ENCODE peak calls at places on chromosome 21, in six cellular contexts. One of them, this sample, is unnamed.

GRCh38 chr21:18951291-18952038 is 547.9 kb upstream of the TMPRSS15 start:
- DNase-seq in NT2/D1: peak; percentile 79
- DNase-seq in AG09309: no peak
- DNase-seq in IMR-90: no peak
- DNase-seq in GM12865: peak; percentile 7
- DNase-seq in dorsolateral prefrontal cortex: no peak
- DNase-seq in this sample: peak; percentile 39

GRCh38 chr21:45351526-45352275 is 53.3 kb upstream of the COL18A1 start:
- DNase-seq in NT2/D1: no peak
- DNase-seq in AG09309: no peak
- DNase-seq in IMR-90: peak; percentile 27
- DNase-seq in GM12865: no peak
- DNase-seq in dorsolateral prefrontal cortex: no peak
- DNase-seq in this sample: no peak

GRCh38 chr21:46151261-46151988 is 4.0 kb downstream of the FTCD start:
- DNase-seq in NT2/D1: no peak
- DNase-seq in AG09309: no peak
- DNase-seq in IMR-90: no peak
- DNase-seq in GM12865: no peak
- DNase-seq in dorsolateral prefrontal cortex: peak; percentile 39
- DNase-seq in this sample: no peak

GRCh38 chr21:39164523-39164922 is 18.7 kb downstream of the PSMG1 start:
- DNase-seq in NT2/D1: no peak
- DNase-seq in AG09309: no peak
- DNase-seq in IMR-90: no peak
- DNase-seq in GM12865: no peak
- DNase-seq in dorsolateral prefrontal cortex: no peak
- DNase-seq in this sample: no peak

GRCh38 chr21:19433623-19434022 is 1030.0 kb upstream of the TMPRSS15 start:
- DNase-seq in NT2/D1: no peak
- DNase-seq in AG09309: no peak
- DNase-seq in IMR-90: no peak
- DNase-seq in GM12865: no peak
- DNase-seq in dorsolateral prefrontal cortex: no peak
- DNase-seq in this sample: no peak

GRCh38 chr21:39111928-39112327 is 71.3 kb downstream of the PSMG1 start:
- DNase-seq in NT2/D1: no peak
- DNase-seq in AG09309: no peak
- DNase-seq in IMR-90: peak; percentile 55
- DNase-seq in GM12865: no peak
- DNase-seq in dorsolateral prefrontal cortex: no peak
- DNase-seq in this sample: no peak

GRCh38 chr21:46617267-46618051 is 12.6 kb upstream of the S100B start:
- DNase-seq in NT2/D1: no peak
- DNase-seq in AG09309: no peak
- DNase-seq in IMR-90: peak; percentile 60
- DNase-seq in GM12865: no peak
- DNase-seq in dorsolateral prefrontal cortex: no peak
- DNase-seq in this sample: no peak

GRCh38 chr21:29178936-29179335 is 48.5 kb downstream of the MAP3K7CL start:
- DNase-seq in NT2/D1: no peak
- DNase-seq in AG09309: no peak
- DNase-seq in IMR-90: no peak
- DNase-seq in GM12865: no peak
- DNase-seq in dorsolateral prefrontal cortex: no peak
- DNase-seq in this sample: no peak

GRCh38 chr21:26798856-26799751 is 46.1 kb downstream of the ADAMTS1 start:
- DNase-seq in NT2/D1: no peak
- DNase-seq in AG09309: no peak
- DNase-seq in IMR-90: peak; percentile 81
- DNase-seq in GM12865: no peak
- DNase-seq in dorsolateral prefrontal cortex: no peak
- DNase-seq in this sample: no peak

GRCh38 chr21:46542588-46543092 is 62.2 kb downstream of the S100B start:
- DNase-seq in NT2/D1: no peak
- DNase-seq in AG09309: no peak
- DNase-seq in IMR-90: no peak
- DNase-seq in GM12865: no peak
- DNase-seq in dorsolateral prefrontal cortex: no peak
- DNase-seq in this sample: no peak

GRCh38 chr21:44352253-44352860 is 1.1 kb upstream of the TRPM2 start:
- DNase-seq in NT2/D1: no peak
- DNase-seq in AG09309: no peak
- DNase-seq in IMR-90: no peak
- DNase-seq in GM12865: no peak
- DNase-seq in dorsolateral prefrontal cortex: no peak
- DNase-seq in this sample: no peak

GRCh38 chr21:44349847-44350772 is 3.3 kb upstream of the TRPM2 start:
- DNase-seq in NT2/D1: no peak
- DNase-seq in AG09309: no peak
- DNase-seq in IMR-90: no peak
- DNase-seq in GM12865: no peak
- DNase-seq in dorsolateral prefrontal cortex: peak; percentile 73
- DNase-seq in this sample: no peak

GRCh38 chr21:44350773-44351481 is 2.5 kb upstream of the TRPM2 start:
- DNase-seq in NT2/D1: no peak
- DNase-seq in AG09309: no peak
- DNase-seq in IMR-90: no peak
- DNase-seq in GM12865: no peak
- DNase-seq in dorsolateral prefrontal cortex: no peak
- DNase-seq in this sample: no peak

GRCh38 chr21:44353200-44353970 is at the start of gene TRPM2:
- DNase-seq in NT2/D1: no peak
- DNase-seq in AG09309: no peak
- DNase-seq in IMR-90: no peak
- DNase-seq in GM12865: peak; percentile 76
- DNase-seq in dorsolateral prefrontal cortex: peak; percentile 73
- DNase-seq in this sample: peak; percentile 85

GRCh38 chr21:44351535-44352252 is 1.7 kb upstream of the TRPM2 start:
- DNase-seq in NT2/D1: no peak
- DNase-seq in AG09309: no peak
- DNase-seq in IMR-90: no peak
- DNase-seq in GM12865: no peak
- DNase-seq in dorsolateral prefrontal cortex: no peak
- DNase-seq in this sample: no peak
- H3K4me3 ChIP-seq in NT2/D1: no peak overlapping the region
- H3K4me3 ChIP-seq in AG09309: no peak overlapping the region
- H3K4me3 ChIP-seq in IMR-90: no peak overlapping the region
- H3K4me3 ChIP-seq in GM12865: no peak overlapping the region
- H3K4me3 ChIP-seq in dorsolateral prefrontal cortex: no peak overlapping the region
- H3K4me3 ChIP-seq in this sample: no peak overlapping the region

GRCh38 chr21:41763996-41764395 is 2.9 kb downstream of the RIPK4 start:
- DNase-seq in NT2/D1: no peak
- DNase-seq in AG09309: no peak
- DNase-seq in IMR-90: no peak
- DNase-seq in GM12865: no peak
- DNase-seq in dorsolateral prefrontal cortex: no peak
- DNase-seq in this sample: no peak
- H3K4me3 ChIP-seq in NT2/D1: no peak overlapping the region
- H3K4me3 ChIP-seq in AG09309: no peak overlapping the region
- H3K4me3 ChIP-seq in IMR-90: no peak overlapping the region
- H3K4me3 ChIP-seq in GM12865: no peak overlapping the region
- H3K4me3 ChIP-seq in dorsolateral prefrontal cortex: no peak overlapping the region
- H3K4me3 ChIP-seq in this sample: no peak overlapping the region

GRCh38 chr21:37207441-37208009 is 59.6 kb downstream of the VPS26C start:
- DNase-seq in NT2/D1: no peak
- DNase-seq in AG09309: no peak
- DNase-seq in IMR-90: no peak
- DNase-seq in GM12865: peak; percentile 91
- DNase-seq in dorsolateral prefrontal cortex: no peak
- DNase-seq in this sample: no peak
- H3K4me3 ChIP-seq in NT2/D1: no peak overlapping the region
- H3K4me3 ChIP-seq in AG09309: no peak overlapping the region
- H3K4me3 ChIP-seq in IMR-90: no peak overlapping the region
- H3K4me3 ChIP-seq in GM12865: peak overlapping the region; percentile 63
- H3K4me3 ChIP-seq in dorsolateral prefrontal cortex: no peak overlapping the region
- H3K4me3 ChIP-seq in this sample: no peak overlapping the region

GRCh38 chr21:34670962-34671348 is 2.2 kb downstream of the CLIC6 start:
- DNase-seq in NT2/D1: no peak
- DNase-seq in AG09309: no peak
- DNase-seq in IMR-90: no peak
- DNase-seq in GM12865: peak; percentile 55
- DNase-seq in dorsolateral prefrontal cortex: no peak
- DNase-seq in this sample: no peak
- H3K4me3 ChIP-seq in NT2/D1: peak overlapping the region; percentile 64
- H3K4me3 ChIP-seq in AG09309: no peak overlapping the region
- H3K4me3 ChIP-seq in IMR-90: no peak overlapping the region
- H3K4me3 ChIP-seq in GM12865: peak overlapping the region; percentile 82
- H3K4me3 ChIP-seq in dorsolateral prefrontal cortex: no peak overlapping the region
- H3K4me3 ChIP-seq in this sample: no peak overlapping the region

DNA sequence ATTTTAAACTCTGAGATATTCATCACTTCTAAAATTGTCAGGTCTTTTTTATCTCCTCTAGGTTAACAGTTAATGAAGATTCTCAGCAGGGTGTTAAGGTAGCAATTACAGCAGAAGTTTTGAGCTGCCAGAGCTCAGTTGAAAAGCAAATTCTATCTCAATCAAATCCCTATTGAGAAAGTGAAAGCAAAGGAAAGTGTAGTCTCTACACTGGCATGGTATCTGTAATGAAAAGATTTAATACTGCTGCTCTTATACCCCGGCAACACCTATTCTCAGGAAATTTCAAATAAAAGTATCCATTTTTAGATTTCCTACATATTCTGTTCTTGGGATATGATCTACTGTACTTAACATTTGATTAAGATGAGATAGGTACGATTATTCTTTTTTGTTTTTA is 913.5 kb downstream of the MRPL39 start:
- DNase-seq in NT2/D1: no peak
- DNase-seq in AG09309: no peak
- DNase-seq in IMR-90: no peak
- DNase-seq in GM12865: no peak
- DNase-seq in dorsolateral prefrontal cortex: no peak
- DNase-seq in this sample: no peak
- H3K4me3 ChIP-seq in NT2/D1: no peak overlapping the region
- H3K4me3 ChIP-seq in AG09309: no peak overlapping the region
- H3K4me3 ChIP-seq in IMR-90: no peak overlapping the region
- H3K4me3 ChIP-seq in GM12865: peak overlapping the region; percentile 31
- H3K4me3 ChIP-seq in dorsolateral prefrontal cortex: peak overlapping the region; percentile 29
- H3K4me3 ChIP-seq in this sample: no peak overlapping the region

GRCh38 chr21:33075128-33075527 is 5.2 kb downstream of the OLIG1 start:
- DNase-seq in NT2/D1: peak; percentile 72
- DNase-seq in AG09309: no peak
- DNase-seq in IMR-90: no peak
- DNase-seq in GM12865: no peak
- DNase-seq in dorsolateral prefrontal cortex: no peak
- DNase-seq in this sample: no peak
- H3K4me3 ChIP-seq in NT2/D1: no peak overlapping the region
- H3K4me3 ChIP-seq in AG09309: no peak overlapping the region
- H3K4me3 ChIP-seq in IMR-90: no peak overlapping the region
- H3K4me3 ChIP-seq in GM12865: no peak overlapping the region
- H3K4me3 ChIP-seq in dorsolateral prefrontal cortex: no peak overlapping the region
- H3K4me3 ChIP-seq in this sample: no peak overlapping the region

DNA sequence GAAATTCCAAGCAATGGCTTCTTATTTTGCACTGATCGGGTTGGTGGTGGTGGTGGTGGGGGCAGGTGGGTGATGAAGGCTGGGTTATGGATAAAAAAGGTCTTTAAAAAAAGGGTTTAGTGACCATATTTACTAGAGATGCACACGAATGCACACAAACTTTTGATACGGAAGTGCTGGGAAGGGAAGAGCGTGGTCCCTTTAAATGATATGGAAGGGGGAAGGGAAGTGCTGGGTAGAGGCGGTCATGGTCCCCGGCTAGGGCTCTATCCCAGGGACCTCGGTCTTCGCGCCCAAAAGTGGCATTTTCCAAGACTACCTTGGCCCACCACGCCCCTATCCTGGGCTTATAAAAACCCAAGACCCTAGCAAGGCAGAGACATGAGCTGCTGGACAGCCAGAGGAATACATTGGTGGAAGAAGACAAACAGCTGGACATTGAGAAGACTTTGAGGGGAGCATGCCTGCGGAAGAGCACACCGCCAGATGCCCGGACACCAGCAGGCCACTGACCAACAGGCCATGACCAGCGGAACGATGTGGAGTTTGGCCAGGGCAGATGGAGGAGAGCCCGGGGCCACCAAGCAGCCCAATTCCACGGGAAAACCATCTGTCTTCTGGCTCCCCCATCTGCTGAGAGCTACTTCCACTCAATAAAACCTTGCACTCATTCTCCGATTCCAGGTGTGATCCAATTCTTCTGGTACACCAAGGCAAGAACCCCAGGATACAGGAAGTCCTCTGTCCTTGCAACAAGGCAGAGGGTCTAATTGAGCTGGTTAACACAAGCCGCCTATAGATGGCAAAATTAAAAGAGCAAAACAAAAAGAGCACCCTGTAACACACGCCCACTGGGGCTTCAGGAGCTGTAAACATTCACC is 1720.2 kb downstream of the MRPL39 start:
- DNase-seq in NT2/D1: no peak
- DNase-seq in AG09309: no peak
- DNase-seq in IMR-90: no peak
- DNase-seq in GM12865: no peak
- DNase-seq in dorsolateral prefrontal cortex: no peak
- DNase-seq in this sample: no peak
- H3K4me3 ChIP-seq in NT2/D1: no peak overlapping the region
- H3K4me3 ChIP-seq in AG09309: no peak overlapping the region
- H3K4me3 ChIP-seq in IMR-90: no peak overlapping the region
- H3K4me3 ChIP-seq in GM12865: no peak overlapping the region
- H3K4me3 ChIP-seq in dorsolateral prefrontal cortex: no peak overlapping the region
- H3K4me3 ChIP-seq in this sample: no peak overlapping the region

GRCh38 chr21:31186916-31187315 is 148.6 kb upstream of the KRTAP19-8 start:
- DNase-seq in NT2/D1: no peak
- DNase-seq in AG09309: no peak
- DNase-seq in IMR-90: no peak
- DNase-seq in GM12865: no peak
- DNase-seq in dorsolateral prefrontal cortex: no peak
- DNase-seq in this sample: no peak
- H3K4me3 ChIP-seq in NT2/D1: no peak overlapping the region
- H3K4me3 ChIP-seq in AG09309: no peak overlapping the region
- H3K4me3 ChIP-seq in IMR-90: no peak overlapping the region
- H3K4me3 ChIP-seq in GM12865: no peak overlapping the region
- H3K4me3 ChIP-seq in dorsolateral prefrontal cortex: no peak overlapping the region
- H3K4me3 ChIP-seq in this sample: no peak overlapping the region

GRCh38 chr21:14691924-14692323 is 145.8 kb upstream of the SAMSN1 start:
- DNase-seq in NT2/D1: no peak
- DNase-seq in AG09309: no peak
- DNase-seq in IMR-90: no peak
- DNase-seq in GM12865: no peak
- DNase-seq in dorsolateral prefrontal cortex: no peak
- DNase-seq in this sample: no peak
- H3K4me3 ChIP-seq in NT2/D1: no peak overlapping the region
- H3K4me3 ChIP-seq in AG09309: no peak overlapping the region
- H3K4me3 ChIP-seq in IMR-90: no peak overlapping the region
- H3K4me3 ChIP-seq in GM12865: no peak overlapping the region
- H3K4me3 ChIP-seq in dorsolateral prefrontal cortex: no peak overlapping the region
- H3K4me3 ChIP-seq in this sample: no peak overlapping the region

This sample was measured in Jurkat, Clone E6-1.